ENCODE peak calls at places on chromosomes 7 and 10, in seven cellular contexts. Z is NAMALWA, Q is breast epithelium, X is mammary epithelial cell, E is ACHN, R is GOT3, F is NCI-H1092. O is an unnamed sample.

GRCh38 chr10:79266092-79266491 is 81.2 kb upstream of the PPIF start:
- DNase-seq in Z (no peak), Q (no peak), X (peak), E (no peak), R (no peak), F (no peak), O (no peak)

GRCh38 chr7:108000875-108001758 is 1.8 kb downstream of the LAMB1 start:
- DNase-seq in Z (no peak), Q (no peak), X (peak), E (peak), R (no peak), F (no peak), O (no peak)

GRCh38 chr10:81863771-81864170 is 11.2 kb upstream of the NRG3 start:
- DNase-seq in Z (no peak), Q (no peak), X (no peak), E (no peak), R (no peak), F (no peak), O (no peak)

GRCh38 chr10:69567920-69568319 is 5.3 kb downstream of the NEUROG3 start:
- DNase-seq in Z (no peak), Q (no peak), X (peak), E (peak), R (no peak), F (no peak), O (no peak)

GRCh38 chr10:78470267-78471103 is 436.8 kb downstream of the RPS24 start:
- DNase-seq in Z (no peak), Q (no peak), X (no peak), E (no peak), R (no peak), F (peak), O (no peak)

GRCh38 chr10:126459032-126459831 is 71.0 kb upstream of the ADAM12 start:
- DNase-seq in Z (no peak), Q (no peak), X (no peak), E (peak), R (peak), F (no peak), O (no peak)

GRCh38 chr10:78408671-78409472 is 375.2 kb downstream of the RPS24 start:
- DNase-seq in Z (no peak), Q (peak), X (no peak), E (no peak), R (no peak), F (peak), O (no peak)

GRCh38 chr7:4762121-4763055 is 13.0 kb upstream of the AP5Z1 start:
- DNase-seq in Z (no peak), Q (no peak), X (no peak), E (no peak), R (no peak), F (no peak), O (no peak)

GRCh38 chr10:107740962-107741690 is 576.6 kb upstream of the SORCS1 start:
- DNase-seq in Z (no peak), Q (no peak), X (peak), E (no peak), R (no peak), F (no peak), O (no peak)